ENCODE peak calls at places on chromosomes 11 and 22, in four cellular contexts. H, U, C and Q are unnamed samples.

GRCh38 chr11:120400564-120401364 is 64.6 kb downstream of the ARHGEF12 start:
- DNase-seq in H (peak; percentile 97), U (no peak), C (no peak), Q (peak; percentile 94)

GRCh38 chr11:88799749-88800500 is 265.9 kb downstream of the GRM5 start:
- DNase-seq in H (no peak), U (no peak), C (no peak), Q (no peak)

GRCh38 chr22:23574877-23575276 is 5.2 kb downstream of the IGLL1 start:
- DNase-seq in H (no peak), U (no peak), C (no peak), Q (no peak)

GRCh38 chr11:19664896-19665548 is 47.6 kb upstream of the NAV2 start:
- DNase-seq in H (no peak), U (no peak), C (no peak), Q (peak; percentile 80)

GRCh38 chr11:119323532-119324033 is 6.7 kb upstream of the MCAM start:
- DNase-seq in H (peak; percentile 74), U (peak; percentile 94), C (peak; percentile 76), Q (peak; percentile 40)

GRCh38 chr22:31038686-31039085 is 42.4 kb upstream of the SMTN start:
- DNase-seq in H (no peak), U (no peak), C (no peak), Q (no peak)

GRCh38 chr11:3855808-3856491 is 486 bp downstream of the STIM1 start:
- DNase-seq in H (no peak), U (peak; percentile 92), C (peak; percentile 93), Q (no peak)

GRCh38 chr11:60169264-60169915 is 13.5 kb downstream of the MS4A6A start:
- DNase-seq in H (peak; percentile 2), U (no peak), C (no peak), Q (no peak)

GRCh38 chr11:8267280-8267679 is 3.6 kb upstream of the LMO1 start:
- DNase-seq in H (no peak), U (peak; percentile 53), C (no peak), Q (no peak)

GRCh38 chr22:25069426-25069757 is 116.9 kb downstream of the KIAA1671 start:
- DNase-seq in H (no peak), U (no peak), C (no peak), Q (no peak)
- H3K4me3 ChIP-seq in H (no peak overlapping the region), U (no peak overlapping the region), C (no peak overlapping the region), Q (no peak overlapping the region)

DNA sequence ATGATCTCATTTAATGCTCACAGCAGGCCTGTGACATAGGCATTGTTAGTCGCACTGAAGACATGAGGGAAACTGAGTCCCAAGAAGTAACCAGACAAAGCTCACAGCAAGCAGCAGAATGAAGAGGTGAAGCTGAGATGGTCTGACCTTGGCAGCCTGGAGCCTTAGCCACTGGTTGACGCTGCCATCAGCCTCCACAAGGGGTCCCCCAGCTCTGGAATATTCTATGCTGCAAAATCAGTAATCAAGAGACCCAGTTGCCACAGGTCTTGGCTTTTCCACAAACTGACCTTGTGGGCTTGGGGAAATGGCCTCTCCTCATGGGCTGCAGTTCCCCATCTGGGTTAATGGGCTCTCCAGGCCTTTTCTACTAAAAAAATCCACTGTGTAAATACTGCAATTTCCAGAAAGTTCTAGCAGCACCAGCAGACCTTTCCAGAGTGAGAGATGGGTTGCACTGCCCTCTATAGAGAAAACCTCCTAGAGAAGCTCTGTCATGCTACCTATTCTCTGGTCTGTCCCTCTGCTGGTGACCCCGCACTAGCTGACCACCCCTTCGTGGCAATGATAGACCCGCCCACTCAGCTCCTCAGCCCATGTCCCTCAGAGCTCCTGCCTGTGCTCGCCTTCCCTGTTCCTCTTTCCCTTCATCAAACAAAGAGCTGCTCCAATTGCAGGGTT is 22.6 kb upstream of the ISX start:
- DNase-seq in H (no peak), U (no peak), C (no peak), Q (no peak)
- TF ChIP-seq CTCF in H (peak; percentile 27), U (no peak), C (no peak), Q (peak; percentile 15)

GRCh38 chr11:67199751-67200150 is 66.5 kb upstream of the GRK2 start:
- DNase-seq in H (no peak), U (no peak), C (no peak), Q (no peak)

GRCh38 chr11:67202045-67202444 is 64.2 kb upstream of the GRK2 start:
- DNase-seq in H (no peak), U (no peak), C (no peak), Q (no peak)

GRCh38 chr11:67195971-67196418 is 70.3 kb upstream of the GRK2 start:
- DNase-seq in H (no peak), U (no peak), C (no peak), Q (peak; percentile 71)

GRCh38 chr11:67194096-67194495 is 72.2 kb upstream of the GRK2 start:
- DNase-seq in H (no peak), U (no peak), C (no peak), Q (no peak)

GRCh38 chr11:67197606-67198005 is 68.7 kb upstream of the GRK2 start:
- DNase-seq in H (no peak), U (no peak), C (no peak), Q (no peak)
- H3K4me3 ChIP-seq in H (no peak overlapping the region), U (no peak overlapping the region), C (no peak overlapping the region), Q (no peak overlapping the region)

GRCh38 chr22:36918730-36919129 is 5.3 kb downstream of the CSF2RB start:
- DNase-seq in H (no peak), U (no peak), C (no peak), Q (no peak)
- TF ChIP-seq CTCF in H (no peak), U (no peak), C (no peak), Q (no peak)

GRCh38 chr11:72848846-72849466 is 34.7 kb downstream of the ATG16L2 start:
- DNase-seq in H (no peak), U (no peak), C (no peak), Q (peak; percentile 64)

GRCh38 chr11:72850832-72851231 is 36.6 kb downstream of the ATG16L2 start:
- DNase-seq in H (no peak), U (no peak), C (no peak), Q (no peak)

GRCh38 chr11:72856065-72856464 is 41.9 kb downstream of the ATG16L2 start:
- DNase-seq in H (no peak), U (no peak), C (no peak), Q (no peak)

GRCh38 chr11:72856551-72857342 is 42.5 kb downstream of the ATG16L2 start:
- DNase-seq in H (no peak), U (no peak), C (no peak), Q (no peak)

DNA sequence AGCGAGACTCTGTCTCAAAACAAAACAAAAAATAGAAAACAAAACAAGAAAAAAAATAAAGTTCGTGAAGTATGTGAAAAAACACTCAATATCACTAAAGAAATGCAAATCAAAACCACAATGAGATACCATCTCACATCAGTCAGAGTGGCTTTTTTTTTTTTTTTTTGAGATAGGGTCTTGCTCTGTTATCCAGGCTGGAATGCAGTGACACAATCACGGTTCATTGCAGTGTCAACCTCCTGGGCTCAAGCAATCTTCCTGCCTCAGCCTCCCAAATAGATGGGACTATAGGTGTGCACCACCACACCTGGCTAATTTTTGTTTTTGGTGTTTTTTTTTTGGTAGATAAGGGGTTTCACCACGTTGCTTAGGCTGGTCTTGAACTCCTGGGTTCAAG is 37.5 kb downstream of the ATG16L2 start:
- DNase-seq in H (peak; percentile 54), U (no peak), C (no peak), Q (no peak)
- H3K4me3 ChIP-seq in H (no peak overlapping the region), U (no peak overlapping the region), C (no peak overlapping the region), Q (no peak overlapping the region)

GRCh38 chr22:25212337-25212736 is 7.1 kb upstream of the CRYBB2 start:
- DNase-seq in H (no peak), U (no peak), C (no peak), Q (no peak)
- TF ChIP-seq CTCF in H (no peak), U (no peak), C (no peak), Q (no peak)